ENCODE peak calls at places on chromosomes 13 and 19, in five cellular contexts. H is CD4-positive, CD25-positive, alpha-beta regulatory T cell; M is tibial nerve; C is tibial artery; K is IMR-90. F is an unnamed sample.

GRCh38 chr13:97911311-97912138 is 42.0 kb upstream of the IPO5 start:
- DNase-seq in M (no peak), C (no peak), K (peak; percentile 32), H (no peak), F (peak; percentile 25)

GRCh38 chr19:55703790-55704215 is 28.8 kb downstream of the EPN1 start:
- DNase-seq in M (no peak), C (no peak), H (peak; percentile 13), K (no peak), F (no peak)

GRCh38 chr13:20706661-20707060 is 3.2 kb downstream of the IL17D start:
- DNase-seq in K (no peak), M (no peak), C (no peak), H (no peak), F (no peak)

GRCh38 chr13:44404261-44405139 is 30.9 kb downstream of the SERP2 start:
- DNase-seq in C (no peak), M (no peak), K (no peak), H (no peak), F (no peak)

GRCh38 chr13:26050568-26051230 is 1.1 kb downstream of the SHISA2 start:
- DNase-seq in M (no peak), H (no peak), K (no peak), C (no peak), F (peak; percentile 22)

GRCh38 chr13:20191902-20192469 is 752 bp downstream of the GJB2 start:
- DNase-seq in C (no peak), K (no peak), M (no peak), H (no peak), F (no peak)

GRCh38 chr19:13181747-13182388 is 31.7 kb downstream of the IER2 start:
- DNase-seq in M (no peak), K (peak; percentile 64), C (peak; percentile 68), H (no peak), F (peak; percentile 66)

GRCh38 chr19:7288131-7288530 is 6.1 kb downstream of the INSR start:
- DNase-seq in C (no peak), K (no peak), H (no peak), M (no peak), F (no peak)

GRCh38 chr13:77449265-77449664 is 86.2 kb upstream of the SCEL start:
- DNase-seq in C (no peak), H (no peak), M (no peak), K (no peak), F (no peak)

GRCh38 chr19:7434391-7434790 is 54.4 kb downstream of the PEX11G start:
- DNase-seq in M (no peak), H (no peak), C (no peak), K (no peak), F (no peak)

GRCh38 chr19:35162471-35163326 is 8.2 kb downstream of the FXYD5 start:
- DNase-seq in K (no peak), C (no peak), M (no peak), H (no peak), F (peak; percentile 51)

GRCh38 chr19:6092329-6093286 is 17.7 kb downstream of the RFX2 start:
- DNase-seq in K (peak; percentile 88), M (peak; percentile 58), C (peak; percentile 90), H (no peak), F (peak; percentile 84)

GRCh38 chr19:38425222-38425809 is 703 bp downstream of the RASGRP4 start:
- DNase-seq in M (no peak), C (no peak), K (no peak), H (no peak), F (no peak)

GRCh38 chr19:41431426-41432386 is 4.5 kb upstream of the B3GNT8 start:
- DNase-seq in M (no peak), C (no peak), H (no peak), K (peak; percentile 31), F (no peak)

GRCh38 chr19:13692096-13692495 is 72.2 kb upstream of the MRI1 start:
- DNase-seq in M (no peak), K (peak; percentile 60), H (no peak), C (no peak), F (peak; percentile 80)

GRCh38 chr13:106467406-106468122 is 67.9 kb downstream of the EFNB2 start:
- DNase-seq in H (no peak), C (no peak), M (no peak), K (no peak), F (no peak)

GRCh38 chr13:87444135-87444534 is 227.0 kb upstream of the SLITRK5 start:
- DNase-seq in M (no peak), K (no peak), C (no peak), H (no peak), F (no peak)

GRCh38 chr19:30924670-30925069 is 424.6 kb downstream of the TSHZ3 start:
- DNase-seq in K (no peak), C (no peak), M (peak; percentile 15), H (no peak), F (no peak)

GRCh38 chr13:79867248-79867647 is 386.3 kb downstream of the NDFIP2 start:
- DNase-seq in K (peak; percentile 36), C (no peak), H (no peak), M (no peak), F (peak; percentile 34)

GRCh38 chr13:33543089-33543459 is 257.5 kb upstream of the STARD13 start:
- DNase-seq in C (no peak), M (no peak), K (no peak), H (no peak), F (no peak)

GRCh38 chr13:29465741-29466293 is 129.7 kb downstream of the SLC7A1 start:
- DNase-seq in K (peak; percentile 62), M (peak; percentile 30), H (no peak), C (peak; percentile 41), F (peak; percentile 79)

GRCh38 chr19:4343845-4344713 is 717 bp downstream of the MPND start:
- DNase-seq in K (no peak), M (no peak), H (no peak), C (peak; percentile 49), F (no peak)

GRCh38 chr13:92716749-92717148 is 509.9 kb upstream of the GPC6 start:
- DNase-seq in H (no peak), C (no peak), M (no peak), K (peak; percentile 19), F (peak; percentile 9)

GRCh38 chr19:41997121-41997850 is 3.3 kb upstream of the ATP1A3 start:
- DNase-seq in K (peak; percentile 22), M (no peak), H (peak; percentile 35), C (no peak), F (peak; percentile 10)

GRCh38 chr19:19460761-19461265 is 54.5 kb downstream of the TSSK6 start:
- DNase-seq in M (peak; percentile 33), C (peak; percentile 78), K (peak; percentile 30), H (peak; percentile 62), F (no peak)

GRCh38 chr13:76048675-76049396 is 412.7 kb downstream of the LMO7 start:
- DNase-seq in K (no peak), C (no peak), H (no peak), M (no peak), F (no peak)

GRCh38 chr13:41614671-41615519 is 157.5 kb downstream of the RGCC start:
- DNase-seq in H (no peak), M (no peak), C (no peak), K (peak; percentile 54), F (peak; percentile 48)

GRCh38 chr13:69108486-69108885 is 999.1 kb upstream of the ATXN8OS start:
- DNase-seq in K (no peak), H (no peak), C (no peak), M (no peak), F (no peak)

GRCh38 chr13:50224534-50224933 is 209.3 kb downstream of the KCNRG start:
- DNase-seq in C (no peak), H (no peak), M (no peak), K (peak; percentile 51), F (peak; percentile 31)

GRCh38 chr13:99505814-99506269 is 4.6 kb downstream of the TM9SF2 start:
- DNase-seq in K (peak; percentile 63), H (peak; percentile 51), C (no peak), M (no peak), F (peak; percentile 22)

GRCh38 chr13:50126378-50127016 is 111.3 kb downstream of the KCNRG start:
- DNase-seq in M (no peak), K (peak; percentile 58), H (peak; percentile 8), C (no peak), F (no peak)

GRCh38 chr13:24605923-24606372 is 74.3 kb upstream of the ATP12A start:
- DNase-seq in H (peak; percentile 50), K (peak; percentile 11), M (no peak), C (no peak), F (no peak)

GRCh38 chr13:73803997-73804396 is 330.2 kb downstream of the KLF12 start:
- DNase-seq in H (no peak), C (no peak), M (no peak), K (peak; percentile 74), F (peak; percentile 58)

GRCh38 chr19:21602105-21602658 is 96.8 kb downstream of the ZNF429 start:
- DNase-seq in K (no peak), C (no peak), M (no peak), H (no peak), F (no peak)
- H3K4me1 ChIP-seq in K (no peaks in the 10 kb centered on the region), C (peaks cover 6% of the 10 kb centered on the region), M (peaks cover 18% of the 10 kb centered on the region), H (peaks cover 8% of the 10 kb centered on the region), F (no peaks in the 10 kb centered on the region)

GRCh38 chr19:54691582-54692293 is 29.0 kb downstream of the LILRB4 start:
- DNase-seq in H (no peak), C (no peak), M (no peak), K (no peak), F (no peak)
- H3K27me3 ChIP-seq in H (peaks cover 4% of the 10 kb centered on the region), C (no peaks in the 10 kb centered on the region), M (no peaks in the 10 kb centered on the region), K (no peaks in the 10 kb centered on the region), F (no peaks in the 10 kb centered on the region)

DNA sequence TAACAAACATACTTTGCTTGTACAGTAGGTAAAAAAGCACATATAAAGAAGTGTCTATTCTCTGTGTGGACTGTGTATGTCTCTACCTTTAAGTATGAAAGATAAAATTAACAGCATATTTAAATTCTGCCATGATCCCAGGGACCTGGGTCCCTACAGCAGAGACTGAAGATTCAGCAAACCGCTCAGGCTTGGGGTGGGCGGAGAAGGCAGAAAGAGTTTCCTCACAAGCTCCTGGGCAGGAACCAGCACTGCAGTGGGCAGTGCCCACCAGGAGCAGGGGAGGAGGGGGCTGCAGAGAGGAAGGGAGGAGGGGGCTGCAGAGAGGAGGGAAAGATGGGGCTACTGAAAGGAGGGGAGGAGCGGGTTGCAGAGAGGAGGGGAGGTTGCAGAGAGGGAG is 44.6 kb upstream of the GRTP1 start:
- DNase-seq in C (no peak), H (no peak), K (no peak), M (no peak), F (no peak)
- H3K4me1 ChIP-seq in C (peaks cover 32% of the 10 kb centered on the region), H (no peaks in the 10 kb centered on the region), K (peaks cover 18% of the 10 kb centered on the region), M (peaks cover 10% of the 10 kb centered on the region), F (peaks cover 28% of the 10 kb centered on the region)

GRCh38 chr13:112962396-112962795 is 6.6 kb upstream of the MCF2L start:
- DNase-seq in M (no peak), H (no peak), C (no peak), K (no peak), F (no peak)
- H3K27me3 ChIP-seq in M (no peaks in the 10 kb centered on the region), H (no peaks in the 10 kb centered on the region), C (no peaks in the 10 kb centered on the region), K (peaks cover 65% of the 10 kb centered on the region), F (peaks cover 7% of the 10 kb centered on the region)

GRCh38 chr13:110348751-110349150 is 41.7 kb downstream of the COL4A2 start:
- DNase-seq in K (no peak), C (no peak), M (no peak), H (no peak), F (no peak)
- H3K4me1 ChIP-seq in K (peaks cover 23% of the 10 kb centered on the region), C (peaks cover 40% of the 10 kb centered on the region), M (peaks cover 96% of the 10 kb centered on the region), H (no peaks in the 10 kb centered on the region), F (peaks cover 46% of the 10 kb centered on the region)

GRCh38 chr19:33064778-33065550 is at the start of gene RHPN2:
- DNase-seq in H (no peak), M (peak; percentile 22), K (peak; percentile 45), C (no peak), F (no peak)
- H3K27me3 ChIP-seq in H (no peaks in the 10 kb centered on the region), M (no peaks in the 10 kb centered on the region), K (peaks cover 5% of the 10 kb centered on the region), C (no peaks in the 10 kb centered on the region), F (no peaks in the 10 kb centered on the region)

F was measured in astrocyte.